ENCODE peak calls at places on chromosomes 4 and X, in four cellular contexts. R is RWPE2, U is mesenchymal stem cell, X is stomach. Q is an unnamed sample.

GRCh38 chr4:54493862-54494261 is 163.9 kb upstream of the KIT start:
- DNase-seq in R (no peak), X (no peak), U (no peak), Q (no peak)

GRCh38 chrX:22577181-22577580 is 304.5 kb downstream of the CBLL2 start:
- DNase-seq in R (no peak), X (no peak), U (peak; percentile 16), Q (no peak)

GRCh38 chr4:137611998-137612700 is 79.9 kb upstream of the PCDH18 start:
- DNase-seq in X (no peak), U (no peak), R (no peak), Q (no peak)

GRCh38 chr4:66591968-66592367 is 921.7 kb upstream of the EPHA5 start:
- DNase-seq in R (no peak), U (no peak), X (no peak), Q (no peak)

GRCh38 chr4:101621120-101621519 is 169.4 kb upstream of the BANK1 start:
- DNase-seq in R (no peak), X (no peak), U (peak; percentile 58), Q (no peak)

GRCh38 chr4:163666335-163666888 is 171.9 kb downstream of the TMA16 start:
- DNase-seq in X (no peak), R (no peak), U (no peak), Q (peak; percentile 20)

GRCh38 chr4:105943234-105943633 is 48.0 kb downstream of the NPNT start:
- DNase-seq in R (no peak), X (no peak), U (no peak), Q (no peak)

GRCh38 chr4:26228883-26229282 is 91.9 kb upstream of the RBPJ start:
- DNase-seq in U (no peak), R (no peak), X (no peak), Q (no peak)

GRCh38 chr4:87505862-87506261 is 23.3 kb downstream of the SPARCL1 start:
- DNase-seq in R (no peak), X (no peak), U (no peak), Q (no peak)

GRCh38 chr4:1231637-1232360 is 17.1 kb downstream of the CTBP1 start:
- DNase-seq in R (no peak), U (no peak), X (no peak), Q (no peak)

GRCh38 chrX:46957299-46957698 is 45.1 kb downstream of the JADE3 start:
- DNase-seq in R (no peak), U (no peak), X (no peak), Q (peak; percentile 62)

GRCh38 chr4:156607198-156607498 is 364.5 kb downstream of the PDGFC start:
- DNase-seq in X (no peak), R (no peak), U (no peak), Q (no peak)

GRCh38 chrX:11787564-11787963 is 29.5 kb downstream of the MSL3 start:
- DNase-seq in X (peak; percentile 40), R (no peak), U (peak; percentile 26), Q (peak; percentile 72)

GRCh38 chr4:157048248-157048647 is 27.7 kb upstream of the GLRB start:
- DNase-seq in U (peak; percentile 61), R (no peak), X (no peak), Q (no peak)

GRCh38 chr4:106247600-106247999 is 68.4 kb downstream of the TBCK start:
- DNase-seq in X (no peak), U (no peak), R (no peak), Q (no peak)

GRCh38 chr4:99054428-99054994 is 34.1 kb downstream of the ADH5 start:
- DNase-seq in R (no peak), U (no peak), X (no peak), Q (no peak)

GRCh38 chrX:100995469-100995868 is 26.0 kb downstream of the ARL13A start:
- DNase-seq in U (peak; percentile 84), R (no peak), X (no peak), Q (no peak)

GRCh38 chr4:32499176-32499575 is 1779.0 kb downstream of the PCDH7 start:
- DNase-seq in U (no peak), R (no peak), X (no peak), Q (no peak)

GRCh38 chr4:74969507-74970474 is 36.9 kb downstream of the PARM1 start:
- DNase-seq in X (peak; percentile 45), U (no peak), R (no peak), Q (no peak)

GRCh38 chr4:92387459-92388069 is 83.8 kb downstream of the GRID2 start:
- DNase-seq in X (no peak), U (peak; percentile 49), R (no peak), Q (peak; percentile 53)

GRCh38 chrX:154097003-154097596 is 417 bp downstream of the MECP2 start:
- DNase-seq in X (peak; percentile 65), R (no peak), U (peak; percentile 77), Q (peak; percentile 74)

GRCh38 chrX:31038585-31039326 is 33.1 kb downstream of the FTHL17 start:
- DNase-seq in X (peak; percentile 33), U (peak; percentile 49), R (no peak), Q (peak; percentile 34)

GRCh38 chr4:26912810-26913209 is 52.2 kb downstream of the STIM2 start:
- DNase-seq in X (no peak), R (no peak), U (peak; percentile 52), Q (no peak)

GRCh38 chrX:41558531-41558930 is 111.4 kb downstream of the NYX start:
- DNase-seq in U (peak; percentile 36), X (no peak), R (no peak), Q (peak; percentile 26)

GRCh38 chrX:139020793-139021192 is 309.3 kb upstream of the FGF13 start:
- DNase-seq in X (no peak), R (no peak), U (no peak), Q (no peak)

GRCh38 chr4:82381661-82382284 is 8.0 kb upstream of the HNRNPD start:
- DNase-seq in U (no peak), R (no peak), X (no peak), Q (no peak)

GRCh38 chr4:184529283-184529682 is 54.9 kb upstream of the IRF2 start:
- DNase-seq in U (no peak), X (no peak), R (peak; percentile 66), Q (no peak)

GRCh38 chrX:67614414-67614813 is 70.6 kb downstream of the AR start:
- DNase-seq in U (peak; percentile 43), R (no peak), X (no peak), Q (no peak)

GRCh38 chr4:39464886-39465501 is 6.1 kb downstream of the LIAS start:
- DNase-seq in U (peak; percentile 96), X (no peak), R (no peak), Q (no peak)

GRCh38 chr4:74755486-74755885 is 38.8 kb downstream of the BTC start:
- DNase-seq in R (no peak), X (no peak), U (peak; percentile 14), Q (no peak)

GRCh38 chr4:54902261-54902660 is 223.1 kb downstream of the KDR start:
- DNase-seq in X (no peak), R (no peak), U (no peak), Q (no peak)

GRCh38 chrX:70254063-70254400 is 6.0 kb downstream of the P2RY4 start:
- DNase-seq in U (no peak), X (no peak), R (no peak), Q (no peak)

GRCh38 chr4:154073107-154073817 is 284.4 kb upstream of the SFRP2 start:
- DNase-seq in U (peak; percentile 91), R (no peak), X (no peak), Q (no peak)

GRCh38 chr4:185318679-185319078 is 77.0 kb downstream of the LRP2BP start:
- DNase-seq in X (no peak), R (no peak), U (peak; percentile 26), Q (peak; percentile 55)

GRCh38 chr4:152149734-152150133 is 386.2 kb downstream of the FBXW7 start:
- DNase-seq in X (no peak), R (no peak), U (no peak), Q (no peak)

GRCh38 chr4:157521916-157522315 is 301.4 kb downstream of the GRIA2 start:
- DNase-seq in X (no peak), U (no peak), R (no peak), Q (no peak)

GRCh38 chr4:87979810-87980209 is 4.3 kb downstream of the SPP1 start:
- DNase-seq in R (no peak), X (no peak), U (no peak), Q (no peak)

DNA sequence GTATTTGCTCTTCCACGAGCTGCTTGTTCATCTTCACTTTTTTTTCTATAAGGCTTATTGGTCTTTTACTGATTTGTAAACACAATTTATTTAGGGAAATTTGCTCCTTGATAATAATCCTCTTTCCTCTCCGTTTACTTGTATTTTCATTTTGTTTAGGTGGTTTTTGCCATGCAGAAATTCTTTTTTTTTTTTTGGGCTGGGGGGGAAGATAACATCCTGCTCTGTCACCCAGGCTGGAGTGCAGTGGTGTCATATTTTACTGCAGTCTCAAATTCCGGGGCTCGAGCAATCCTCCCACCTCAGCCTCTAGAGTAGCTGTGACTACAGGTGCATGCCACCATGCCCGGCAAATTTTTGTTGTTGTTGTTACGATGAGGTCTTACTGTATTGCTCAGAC is 31.6 kb upstream of the BRS3 start:
- DNase-seq in U (no peak), X (no peak), R (no peak), Q (no peak)
- H3K4me1 ChIP-seq in U (no peaks in the 10 kb centered on the region), X (no peaks in the 10 kb centered on the region), R (no peaks in the 10 kb centered on the region), Q (no peaks in the 10 kb centered on the region)

GRCh38 chrX:1488745-1489144 is 36.0 kb upstream of the ASMTL start:
- DNase-seq in U (no peak), X (no peak), R (no peak), Q (no peak)

GRCh38 chrX:1486177-1486576 is 33.5 kb upstream of the ASMTL start:
- DNase-seq in R (no peak), U (no peak), X (no peak), Q (no peak)

GRCh38 chrX:1487401-1487800 is 34.7 kb upstream of the ASMTL start:
- DNase-seq in X (no peak), U (no peak), R (no peak), Q (no peak)

GRCh38 chrX:1486749-1487361 is 34.1 kb upstream of the ASMTL start:
- DNase-seq in R (no peak), X (no peak), U (no peak), Q (no peak)

GRCh38 chrX:1488141-1488540 is 35.4 kb upstream of the ASMTL start:
- DNase-seq in R (no peak), U (no peak), X (no peak), Q (no peak)
- H3K4me3 ChIP-seq in R (no peak overlapping the region), U (no peak overlapping the region), X (no peak overlapping the region), Q (no peak overlapping the region)

GRCh38 chr4:70945046-70945445 is 42.9 kb downstream of the MOB1B start:
- DNase-seq in X (no peak), U (peak; percentile 3), R (no peak), Q (no peak)

GRCh38 chr4:70948665-70949284 is 44.7 kb upstream of the DCK start:
- DNase-seq in U (no peak), R (no peak), X (no peak), Q (no peak)

GRCh38 chr4:70945452-70946055 is 43.4 kb downstream of the MOB1B start:
- DNase-seq in U (peak; percentile 29), X (no peak), R (no peak), Q (no peak)

GRCh38 chr4:70943115-70943514 is 40.9 kb downstream of the MOB1B start:
- DNase-seq in R (no peak), U (no peak), X (no peak), Q (no peak)

DNA sequence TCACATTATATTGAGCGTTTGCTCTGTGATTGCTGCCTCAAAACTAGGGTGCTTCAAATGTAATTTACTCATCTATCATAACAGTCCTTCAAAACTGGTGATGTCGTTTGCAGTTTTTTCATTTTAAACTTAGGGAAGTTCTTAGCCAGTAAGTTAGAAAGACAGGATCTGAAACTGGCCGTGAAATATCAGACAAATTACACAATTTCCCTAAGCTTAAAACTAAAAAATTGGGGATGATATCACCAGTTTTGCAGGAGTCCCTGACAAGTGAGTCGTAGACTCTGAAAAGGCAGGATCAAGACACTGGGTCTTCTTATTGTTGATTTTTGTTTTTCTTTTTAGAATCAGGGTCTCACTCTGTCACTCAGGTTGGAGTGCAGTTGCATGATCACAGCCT is 44.8 kb downstream of the MOB1B start:
- DNase-seq in U (no peak), X (no peak), R (no peak), Q (no peak)
- H3K4me1 ChIP-seq in U (no peaks in the 10 kb centered on the region), X (no peaks in the 10 kb centered on the region), R (no peaks in the 10 kb centered on the region), Q (peaks cover 12% of the 10 kb centered on the region)

GRCh38 chr4:176238157-176238608 is 30.8 kb downstream of the ASB5 start:
- DNase-seq in U (no peak), X (no peak), R (no peak), Q (no peak)
- H3K4me3 ChIP-seq in U (peak overlapping the region; percentile 55), X (no peak overlapping the region), R (no peak overlapping the region), Q (no peak overlapping the region)

Q was measured in HAP-1.